ENCODE peak calls at places on chromosomes 12 and 14, in six cellular contexts. U is fibroblast of lung, A is heart right ventricle, Z is left lung, P is suprapubic skin, K is H9. C is an unnamed sample.

GRCh38 chr12:120175062-120175461 is 19.5 kb downstream of the GCN1 start:
- DNase-seq in U (no peak), A (no peak), Z (no peak), P (no peak), K (no peak), C (no peak)

GRCh38 chr14:21098134-21098891 is at the start of gene ZNF219:
- DNase-seq in U (peak), A (peak), Z (peak), P (no peak), K (peak), C (peak)

GRCh38 chr14:64857979-64858740 is 21.5 kb downstream of the SPTB start:
- DNase-seq in U (no peak), A (no peak), Z (no peak), P (no peak), K (no peak), C (no peak)

GRCh38 chr12:58372298-58372697 is 430.9 kb downstream of the ATP23 start:
- DNase-seq in U (no peak), A (no peak), Z (no peak), P (no peak), K (no peak), C (no peak)

GRCh38 chr12:119036878-119037493 is 55.6 kb downstream of the SRRM4 start:
- DNase-seq in U (no peak), A (peak), Z (no peak), P (no peak), K (peak), C (peak)

GRCh38 chr12:6627598-6627997 is 8.2 kb downstream of the LPAR5 start:
- DNase-seq in U (no peak), A (no peak), Z (no peak), P (no peak), K (no peak), C (peak)

GRCh38 chr12:122486805-122487426 is 13.8 kb downstream of the ZCCHC8 start:
- DNase-seq in U (no peak), A (no peak), Z (no peak), P (no peak), K (no peak), C (no peak)

GRCh38 chr14:103339561-103339960 is 5.5 kb downstream of the EIF5 start:
- DNase-seq in U (no peak), A (no peak), Z (no peak), P (no peak), K (no peak), C (no peak)

GRCh38 chr12:82874935-82875334 is 188.2 kb downstream of the TMTC2 start:
- DNase-seq in U (peak), A (no peak), Z (no peak), P (no peak), K (no peak), C (no peak)

GRCh38 chr12:47088021-47088944 is 8.5 kb upstream of the AMIGO2 start:
- DNase-seq in U (peak), A (no peak), Z (no peak), P (no peak), K (no peak), C (no peak)

GRCh38 chr12:13250416-13250815 is 53.9 kb downstream of the EMP1 start:
- DNase-seq in U (peak), A (no peak), Z (no peak), P (no peak), K (no peak), C (no peak)

GRCh38 chr14:103008768-103009342 is 48.5 kb downstream of the CDC42BPB start:
- DNase-seq in U (peak), A (no peak), Z (no peak), P (no peak), K (no peak), C (no peak)

GRCh38 chr12:132108211-132108832 is 35.8 kb downstream of the DDX51 start:
- DNase-seq in U (no peak), A (no peak), Z (no peak), P (no peak), K (peak), C (no peak)

GRCh38 chr12:106586803-106587684 is 4.2 kb downstream of the RFX4 start:
- DNase-seq in U (no peak), A (no peak), Z (no peak), P (no peak), K (peak), C (no peak)

GRCh38 chr12:107446476-107446875 is 239.1 kb upstream of the PWP1 start:
- DNase-seq in U (no peak), A (no peak), Z (no peak), P (no peak), K (no peak), C (no peak)

GRCh38 chr12:95465275-95465674 is 8.7 kb upstream of the METAP2 start:
- DNase-seq in U (no peak), A (no peak), Z (no peak), P (no peak), K (no peak), C (no peak)

GRCh38 chr12:26572131-26572530 is 260.9 kb downstream of the ITPR2 start:
- DNase-seq in U (no peak), A (no peak), Z (no peak), P (no peak), K (no peak), C (no peak)

GRCh38 chr14:38137005-38137404 is 70.7 kb upstream of the SSTR1 start:
- DNase-seq in U (no peak), A (no peak), Z (no peak), P (no peak), K (no peak), C (no peak)

GRCh38 chr12:47818007-47818376 is 1.7 kb downstream of the HDAC7 start:
- DNase-seq in U (no peak), A (no peak), Z (no peak), P (no peak), K (no peak), C (no peak)

GRCh38 chr12:38159092-38159551 is 157.5 kb upstream of the ALG10B start:
- DNase-seq in U (no peak), A (no peak), Z (no peak), P (no peak), K (no peak), C (no peak)

GRCh38 chr14:92711976-92712653 is 36.3 kb downstream of the LGMN start:
- DNase-seq in U (no peak), A (no peak), Z (no peak), P (peak), K (no peak), C (no peak)

GRCh38 chr12:120218680-120219606 is 18.0 kb upstream of the RPLP0 start:
- DNase-seq in U (no peak), A (no peak), Z (no peak), P (no peak), K (no peak), C (no peak)

GRCh38 chr14:59249029-59249428 is 60.6 kb downstream of the DAAM1 start:
- DNase-seq in U (no peak), A (no peak), Z (no peak), P (no peak), K (no peak), C (no peak)

GRCh38 chr12:131363841-131364425 is 347.0 kb upstream of the SFSWAP start:
- DNase-seq in U (no peak), A (no peak), Z (no peak), P (no peak), K (peak), C (no peak)

GRCh38 chr12:58656254-58657009 is 263.9 kb downstream of the LRIG3 start:
- DNase-seq in U (no peak), A (no peak), Z (no peak), P (no peak), K (no peak), C (no peak)

GRCh38 chr12:115354476-115354890 is 670.5 kb upstream of the TBX3 start:
- DNase-seq in U (no peak), A (no peak), Z (no peak), P (no peak), K (no peak), C (no peak)

GRCh38 chr12:6957741-6958608 is 6.8 kb downstream of the PTPN6 start:
- DNase-seq in U (no peak), A (no peak), Z (no peak), P (no peak), K (no peak), C (no peak)

GRCh38 chr12:68402422-68402821 is 70.3 kb upstream of the MDM1 start:
- DNase-seq in U (no peak), A (no peak), Z (no peak), P (no peak), K (no peak), C (no peak)

GRCh38 chr12:53599579-53599978 is 26.6 kb downstream of the ATF7 start:
- DNase-seq in U (no peak), A (no peak), Z (no peak), P (no peak), K (no peak), C (no peak)

GRCh38 chr12:753401-754237 is 1.2 kb downstream of the WNK1 start:
- DNase-seq in U (peak), A (peak), Z (peak), P (peak), K (peak), C (peak)

GRCh38 chr14:60734465-60735242 is at the start of gene MNAT1:
- DNase-seq in U (peak), A (peak), Z (peak), P (peak), K (peak), C (peak)

GRCh38 chr14:99688210-99688581 is 4.1 kb downstream of the CYP46A1 start:
- DNase-seq in U (no peak), A (no peak), Z (no peak), P (no peak), K (no peak), C (no peak)

GRCh38 chr12:93943766-93944165 is 204.6 kb upstream of the PLXNC1 start:
- DNase-seq in U (peak), A (no peak), Z (no peak), P (peak), K (no peak), C (no peak)

GRCh38 chr12:100995201-100995600 is 200.6 kb downstream of the ANO4 start:
- DNase-seq in U (peak), A (no peak), Z (no peak), P (no peak), K (no peak), C (no peak)

GRCh38 chr12:2691001-2691339 is 103.8 kb upstream of the FKBP4 start:
- DNase-seq in U (peak), A (no peak), Z (no peak), P (no peak), K (peak), C (no peak)

DNA sequence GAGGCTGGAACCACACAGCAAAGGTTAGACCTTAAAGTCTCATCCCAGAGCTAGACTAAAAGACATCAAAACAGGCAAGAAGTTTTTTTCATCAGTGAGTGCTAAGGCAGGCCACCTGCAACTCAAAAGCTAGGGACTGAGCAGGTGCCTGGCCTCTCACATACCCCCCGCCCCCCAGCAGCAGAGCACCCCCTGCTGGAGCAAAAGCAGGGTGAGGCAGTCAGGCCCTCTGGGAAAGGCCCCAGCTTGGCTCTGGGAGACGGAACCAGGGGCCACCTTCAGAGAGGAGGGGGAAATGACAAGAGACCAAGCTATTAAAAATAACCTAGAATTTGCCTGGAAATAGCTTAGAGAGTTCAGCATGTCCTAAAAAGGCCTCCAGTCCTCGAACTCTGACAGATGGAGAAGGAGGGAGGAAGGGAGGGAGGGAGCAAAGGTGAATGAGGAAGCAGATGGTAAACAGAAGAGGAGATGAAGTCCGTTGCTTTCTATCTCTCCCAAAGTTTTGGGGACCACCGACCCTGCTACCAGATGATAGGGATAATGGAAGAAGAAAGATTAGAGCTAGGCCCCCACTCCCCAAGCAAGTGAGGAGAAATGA is 1.8 kb downstream of the ITGA7 start:
- DNase-seq in U (no peak), A (no peak), Z (no peak), P (no peak), K (peak), C (no peak)
- TF ChIP-seq CTCF in U (peak), A (no peak), Z (no peak), P (no peak), K (peak), C (peak)

GRCh38 chr14:77296155-77296554 is 24.5 kb downstream of the POMT2 start:
- DNase-seq in U (no peak), A (no peak), Z (no peak), P (no peak), K (no peak), C (no peak)

GRCh38 chr14:77286554-77286953 is 15.5 kb upstream of the NGB start:
- DNase-seq in U (no peak), A (no peak), Z (no peak), P (no peak), K (no peak), C (no peak)

DNA sequence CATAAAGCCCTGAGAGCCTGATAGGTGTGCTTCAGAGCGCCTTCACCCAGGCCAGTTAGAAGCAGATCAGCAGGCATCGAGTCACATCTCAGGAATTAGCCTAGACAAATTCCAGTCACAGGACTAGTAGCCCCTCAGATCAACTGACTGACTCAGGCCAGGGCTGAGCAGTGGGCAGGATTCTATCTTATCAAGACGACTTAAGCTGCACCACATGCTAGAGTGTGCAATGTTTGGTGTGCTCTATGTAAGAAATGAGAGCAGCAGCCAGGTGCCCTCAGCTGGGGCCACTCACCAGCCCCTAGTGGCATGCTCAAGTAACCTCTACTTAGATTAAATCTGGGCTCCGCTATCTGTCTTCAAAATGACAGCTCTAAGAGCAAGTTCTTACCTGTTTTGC is 19.7 kb upstream of the NGB start:
- DNase-seq in U (peak), A (no peak), Z (no peak), P (no peak), K (no peak), C (no peak)
- TF ChIP-seq CTCF in U (no peak), A (no peak), Z (no peak), P (no peak), K (peak), C (peak)

DNA sequence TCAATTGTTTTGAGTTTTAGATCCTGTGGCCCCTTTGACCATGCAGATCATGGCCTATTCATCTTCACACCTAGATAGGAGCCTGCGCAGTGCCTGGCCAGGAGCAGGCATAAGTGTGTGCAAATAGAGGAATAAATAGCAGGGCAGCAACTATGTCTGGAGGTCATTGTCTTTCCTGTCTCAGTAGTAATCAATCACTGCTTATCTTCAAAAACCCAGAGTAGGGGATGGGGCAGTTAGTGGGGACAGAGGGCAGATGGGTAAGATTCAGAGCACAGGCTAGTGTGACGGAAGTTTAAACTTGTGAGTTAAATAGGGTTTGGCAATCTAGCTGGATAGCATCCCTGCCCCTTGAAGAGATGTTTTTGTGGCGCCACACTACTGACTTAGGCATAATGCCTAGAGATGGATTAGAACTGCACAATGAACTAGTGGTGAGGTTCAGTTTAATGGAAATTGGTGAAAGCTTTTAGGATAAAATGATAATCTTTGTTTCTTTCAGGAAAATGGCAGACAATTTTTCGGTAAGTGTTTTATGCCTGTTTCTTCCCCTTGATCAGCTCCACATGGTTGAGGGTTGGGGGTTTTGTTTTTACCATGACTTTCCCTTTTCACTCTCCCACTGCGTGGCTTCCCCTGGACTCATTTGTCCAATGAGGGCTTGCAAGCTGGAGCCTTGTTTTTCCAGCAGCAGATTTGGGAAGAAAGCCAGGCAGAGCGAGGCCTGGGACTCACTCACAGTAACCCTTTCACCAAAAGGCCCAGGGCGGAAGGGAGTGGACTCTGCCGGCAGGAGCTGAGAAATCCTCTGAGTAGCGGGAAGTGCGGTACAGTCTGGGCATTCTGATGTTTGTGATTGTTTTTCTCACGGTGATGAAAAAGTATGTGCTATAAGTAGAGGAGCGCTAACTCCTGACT is 8.1 kb downstream of the LGALS3 start:
- DNase-seq in U (peak), A (peak), Z (peak), P (peak), K (no peak), C (no peak)
- TF ChIP-seq CTCF in U (peak), A (no peak), Z (no peak), P (no peak), K (no peak), C (no peak)

GRCh38 chr14:50837850-50838470 is 7.0 kb upstream of the NIN start:
- DNase-seq in U (no peak), A (no peak), Z (no peak), P (no peak), K (no peak), C (no peak)
- TF ChIP-seq CTCF in U (no peak), A (no peak), Z (no peak), P (no peak), K (no peak), C (no peak)

GRCh38 chr12:113889076-113889475 is 77.0 kb downstream of the RBM19 start:
- DNase-seq in U (peak), A (no peak), Z (no peak), P (no peak), K (no peak), C (no peak)
- TF ChIP-seq CTCF in U (no peak), A (no peak), Z (no peak), P (no peak), K (peak), C (no peak)

DNA sequence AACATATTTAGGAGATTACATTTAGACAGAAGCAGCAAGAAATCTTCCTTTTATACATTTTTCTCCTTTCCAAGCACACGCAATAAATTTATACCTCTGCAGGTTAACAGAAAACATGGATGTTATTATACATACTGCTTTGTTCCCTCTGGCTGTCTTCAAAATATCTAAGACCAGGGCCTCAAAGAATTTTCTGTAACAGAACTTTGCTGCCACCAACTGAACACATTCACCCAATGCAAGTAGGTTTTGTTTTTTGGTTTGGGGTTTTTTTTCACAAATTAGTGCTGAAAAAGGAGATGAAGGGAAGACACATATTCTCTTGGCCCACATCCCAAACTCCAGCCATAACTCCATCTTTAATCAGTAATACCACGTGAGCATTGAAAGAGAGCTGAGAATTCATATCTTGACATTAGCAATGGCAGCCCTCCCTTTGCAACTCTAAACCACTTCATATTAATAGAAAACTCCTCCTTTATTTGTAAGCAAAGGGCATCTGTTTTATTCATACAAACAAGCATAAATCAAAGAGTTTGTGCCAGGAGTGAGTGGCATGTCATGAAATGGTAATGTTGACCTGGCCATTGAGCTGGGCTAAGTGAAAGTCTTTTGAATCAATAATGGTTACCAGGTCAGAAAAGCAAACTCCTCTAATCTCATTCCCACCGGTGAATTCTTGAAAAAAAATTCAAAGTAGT is 150.8 kb upstream of the FSCB start:
- DNase-seq in U (peak), A (no peak), Z (no peak), P (no peak), K (no peak), C (no peak)
- TF ChIP-seq CTCF in U (peak), A (no peak), Z (no peak), P (no peak), K (peak), C (peak)